ENCODE peak calls at places on chromosome 7, in ten cellular contexts. T is ELF-1; Z is fibroblast of villous mesenchyme; O is CD4-positive, CD25-positive, alpha-beta regulatory T cell; M is stimulated activated CD4-positive, alpha-beta T cell treated with anti-CD3 and anti-CD28 coated beads, Interleukin-1b, Interleukin-23, amount 100 ng/mL, for 24 hours; J is EL; Y is Ammon's horn; V is SHP77; P is fibroblast of the aortic adventitia; D is NCI-H2171 treated with DMSO at 0.1 percent for 48 hours. W is an unnamed sample.

GRCh38 chr7:3309140-3309539 is 8.1 kb downstream of the SDK1 start:
- DNase-seq in O (no peak), Z (no peak), Y (no peak), V (no peak), J (no peak), P (no peak), T (no peak), M (no peak), D (peak), W (no peak)

GRCh38 chr7:39749177-39749576 is 125.8 kb downstream of the RALA start:
- DNase-seq in V (no peak), Z (peak), M (no peak), T (no peak), Y (no peak), P (peak), O (no peak), D (no peak), J (peak), W (no peak)

GRCh38 chr7:623464-623863 is 103.0 kb upstream of the DNAAF5 start:
- DNase-seq in Y (no peak), M (no peak), O (no peak), P (no peak), T (no peak), V (no peak), J (no peak), D (no peak), Z (no peak), W (no peak)

GRCh38 chr7:84194484-84195260 is at the start of gene SEMA3A:
- DNase-seq in P (peak), Y (peak), O (no peak), D (peak), T (peak), V (peak), M (no peak), Z (peak), J (peak), W (peak)

GRCh38 chr7:106418094-106418493 is 133.3 kb upstream of the NAMPT start:
- DNase-seq in Y (no peak), M (no peak), D (no peak), T (no peak), J (peak), Z (peak), P (peak), O (no peak), V (no peak), W (no peak)

GRCh38 chr7:123772652-123773051 is 23.8 kb upstream of the WASL start:
- DNase-seq in V (no peak), P (no peak), Z (no peak), D (no peak), J (no peak), M (no peak), T (no peak), Y (no peak), O (no peak), W (no peak)

GRCh38 chr7:102152672-102153585 is 133.7 kb upstream of the SH2B2 start:
- DNase-seq in Y (no peak), M (no peak), V (no peak), O (no peak), Z (peak), J (no peak), T (peak), P (peak), D (no peak), W (no peak)

GRCh38 chr7:105007298-105007697 is 6.7 kb upstream of the KMT2E start:
- DNase-seq in D (no peak), Y (no peak), Z (no peak), J (no peak), T (no peak), V (no peak), P (no peak), M (no peak), O (no peak), W (no peak)

GRCh38 chr7:2612445-2613112 is 19.2 kb upstream of the TTYH3 start:
- DNase-seq in T (peak), Z (no peak), O (no peak), P (no peak), Y (no peak), J (no peak), V (no peak), D (peak), M (no peak), W (no peak)

GRCh38 chr7:68776326-68776725 is 821.9 kb upstream of the AUTS2 start:
- DNase-seq in T (no peak), V (no peak), J (no peak), Y (no peak), M (no peak), D (no peak), O (no peak), P (no peak), Z (no peak), W (no peak)